ENCODE peak calls at places on chromosomes 11 and 22, in ten cellular contexts. One of them, this sample, is unnamed.

GRCh38 chr11:44661311-44661717 is 65.4 kb upstream of the TSPAN18 start:
- DNase-seq in AG04450: no peak
- DNase-seq in activated T-cell treated with anti-CD3 and anti-CD28 coated beads for 1 hour: no peak
- DNase-seq in fibroblast of pulmonary artery: no peak
- DNase-seq in fibroblast of the aortic adventitia: peak
- DNase-seq in COR-L47: no peak
- DNase-seq in pons: no peak
- DNase-seq in activated effector memory CD4-positive, alpha-beta T cell treated with anti-CD3 and anti-CD28 coated beads, Interleukin-2, amount 50 U/mL, for 16 hours: no peak
- DNase-seq in anterior cingulate cortex: no peak
- DNase-seq in epithelial cell of esophagus: no peak
- DNase-seq in this sample: no peak

GRCh38 chr11:29606596-29606995 is 410.2 kb downstream of the KCNA4 start:
- DNase-seq in AG04450: no peak
- DNase-seq in activated T-cell treated with anti-CD3 and anti-CD28 coated beads for 1 hour: no peak
- DNase-seq in fibroblast of pulmonary artery: no peak
- DNase-seq in fibroblast of the aortic adventitia: no peak
- DNase-seq in COR-L47: no peak
- DNase-seq in pons: no peak
- DNase-seq in activated effector memory CD4-positive, alpha-beta T cell treated with anti-CD3 and anti-CD28 coated beads, Interleukin-2, amount 50 U/mL, for 16 hours: no peak
- DNase-seq in anterior cingulate cortex: no peak
- DNase-seq in epithelial cell of esophagus: no peak
- DNase-seq in this sample: no peak

GRCh38 chr11:69213315-69213714 is 57.6 kb downstream of the SMIM38 start:
- DNase-seq in AG04450: no peak
- DNase-seq in activated T-cell treated with anti-CD3 and anti-CD28 coated beads for 1 hour: no peak
- DNase-seq in fibroblast of pulmonary artery: no peak
- DNase-seq in fibroblast of the aortic adventitia: no peak
- DNase-seq in COR-L47: no peak
- DNase-seq in pons: no peak
- DNase-seq in activated effector memory CD4-positive, alpha-beta T cell treated with anti-CD3 and anti-CD28 coated beads, Interleukin-2, amount 50 U/mL, for 16 hours: peak
- DNase-seq in anterior cingulate cortex: no peak
- DNase-seq in epithelial cell of esophagus: no peak
- DNase-seq in this sample: no peak

GRCh38 chr11:28459912-28460311 is 351.7 kb downstream of the METTL15 start:
- DNase-seq in AG04450: no peak
- DNase-seq in activated T-cell treated with anti-CD3 and anti-CD28 coated beads for 1 hour: no peak
- DNase-seq in fibroblast of pulmonary artery: no peak
- DNase-seq in fibroblast of the aortic adventitia: no peak
- DNase-seq in COR-L47: no peak
- DNase-seq in pons: no peak
- DNase-seq in activated effector memory CD4-positive, alpha-beta T cell treated with anti-CD3 and anti-CD28 coated beads, Interleukin-2, amount 50 U/mL, for 16 hours: no peak
- DNase-seq in anterior cingulate cortex: no peak
- DNase-seq in epithelial cell of esophagus: no peak
- DNase-seq in this sample: no peak

GRCh38 chr11:131923309-131923708 is 552.9 kb downstream of the NTM start:
- DNase-seq in AG04450: no peak
- DNase-seq in activated T-cell treated with anti-CD3 and anti-CD28 coated beads for 1 hour: no peak
- DNase-seq in fibroblast of pulmonary artery: no peak
- DNase-seq in fibroblast of the aortic adventitia: no peak
- DNase-seq in COR-L47: no peak
- DNase-seq in pons: no peak
- DNase-seq in activated effector memory CD4-positive, alpha-beta T cell treated with anti-CD3 and anti-CD28 coated beads, Interleukin-2, amount 50 U/mL, for 16 hours: no peak
- DNase-seq in anterior cingulate cortex: no peak
- DNase-seq in epithelial cell of esophagus: no peak
- DNase-seq in this sample: no peak

GRCh38 chr11:128867277-128867676 is at the start of gene KCNJ1:
- DNase-seq in AG04450: no peak
- DNase-seq in activated T-cell treated with anti-CD3 and anti-CD28 coated beads for 1 hour: no peak
- DNase-seq in fibroblast of pulmonary artery: no peak
- DNase-seq in fibroblast of the aortic adventitia: no peak
- DNase-seq in COR-L47: no peak
- DNase-seq in pons: no peak
- DNase-seq in activated effector memory CD4-positive, alpha-beta T cell treated with anti-CD3 and anti-CD28 coated beads, Interleukin-2, amount 50 U/mL, for 16 hours: no peak
- DNase-seq in anterior cingulate cortex: no peak
- DNase-seq in epithelial cell of esophagus: peak
- DNase-seq in this sample: no peak

GRCh38 chr22:41217553-41218157 is 12.5 kb downstream of the L3MBTL2 start:
- DNase-seq in AG04450: peak
- DNase-seq in activated T-cell treated with anti-CD3 and anti-CD28 coated beads for 1 hour: no peak
- DNase-seq in fibroblast of pulmonary artery: peak
- DNase-seq in fibroblast of the aortic adventitia: peak
- DNase-seq in COR-L47: no peak
- DNase-seq in pons: peak
- DNase-seq in activated effector memory CD4-positive, alpha-beta T cell treated with anti-CD3 and anti-CD28 coated beads, Interleukin-2, amount 50 U/mL, for 16 hours: peak
- DNase-seq in anterior cingulate cortex: peak
- DNase-seq in epithelial cell of esophagus: peak
- DNase-seq in this sample: no peak

GRCh38 chr11:30583505-30584280 is 2.5 kb downstream of the MPPED2 start:
- DNase-seq in AG04450: no peak
- DNase-seq in activated T-cell treated with anti-CD3 and anti-CD28 coated beads for 1 hour: no peak
- DNase-seq in fibroblast of pulmonary artery: no peak
- DNase-seq in fibroblast of the aortic adventitia: no peak
- DNase-seq in COR-L47: no peak
- DNase-seq in pons: no peak
- DNase-seq in activated effector memory CD4-positive, alpha-beta T cell treated with anti-CD3 and anti-CD28 coated beads, Interleukin-2, amount 50 U/mL, for 16 hours: no peak
- DNase-seq in anterior cingulate cortex: peak
- DNase-seq in epithelial cell of esophagus: no peak
- DNase-seq in this sample: no peak

This sample was measured in NCI-H748 treated with DMSO at 0.1 percent for 48 hours.